ENCODE peak calls at places on chromosomes 13 and 19, in six cellular contexts. Y is IMR-90; K is stimulated activated CD4-positive, alpha-beta T cell treated with anti-CD3 and anti-CD28 coated beads, Interleukin-12 subunit alpha, Interleukin-12 subunit beta, amount 100 ng/mL, for 48 hours; F is HEK293T; D is A172; I is C1 segment of cervical spinal cord. J is an unnamed sample.

GRCh38 chr19:6066661-6067646 is 43.3 kb downstream of the RFX2 start:
- DNase-seq in Y (peak; percentile 86), K (no peak), D (peak; percentile 75), I (peak; percentile 39), F (peak; percentile 73), J (peak; percentile 73)

GRCh38 chr19:23956051-23956450 is 41.4 kb downstream of the ZNF726 start:
- DNase-seq in K (no peak), F (no peak), D (no peak), Y (no peak), I (no peak), J (no peak)

GRCh38 chr13:85665286-85665685 is 133.9 kb downstream of the SLITRK6 start:
- DNase-seq in Y (peak; percentile 82), D (no peak), K (no peak), I (no peak), F (no peak), J (no peak)

GRCh38 chr19:18058208-18059009 is 28.3 kb downstream of the IL12RB1 start:
- DNase-seq in D (peak; percentile 55), I (peak; percentile 64), K (peak; percentile 55), F (peak; percentile 87), Y (peak; percentile 65), J (peak; percentile 86)

GRCh38 chr13:113117335-113117872 is 5.2 kb upstream of the F10 start:
- DNase-seq in F (no peak), K (no peak), D (peak; percentile 32), I (no peak), Y (no peak), J (no peak)

GRCh38 chr13:54449922-54450321 is 1421.3 kb downstream of the OLFM4 start:
- DNase-seq in I (no peak), D (no peak), F (no peak), K (no peak), Y (no peak), J (no peak)

GRCh38 chr19:53068199-53068598 is 23.7 kb downstream of the ERVV-2 start:
- DNase-seq in D (no peak), K (no peak), I (no peak), Y (no peak), F (no peak), J (no peak)

GRCh38 chr19:5547881-5548280 is 19.9 kb downstream of the TINCR start:
- DNase-seq in D (peak; percentile 44), F (peak; percentile 70), K (no peak), Y (peak; percentile 51), I (no peak), J (peak; percentile 62)

GRCh38 chr13:50691176-50691681 is 152.3 kb downstream of the DLEU7 start:
- DNase-seq in K (no peak), F (no peak), D (no peak), I (no peak), Y (no peak), J (peak; percentile 65)

GRCh38 chr13:112741185-112741755 is 51.4 kb downstream of the ATP11A start:
- DNase-seq in D (no peak), Y (no peak), F (no peak), I (no peak), K (no peak), J (no peak)

GRCh38 chr19:23917856-23918255 is 3.2 kb downstream of the ZNF726 start:
- DNase-seq in I (no peak), D (no peak), F (no peak), K (no peak), Y (no peak), J (no peak)

GRCh38 chr13:84973661-84974060 is 825.6 kb downstream of the SLITRK6 start:
- DNase-seq in Y (no peak), F (no peak), K (no peak), D (no peak), I (no peak), J (no peak)

GRCh38 chr19:17488593-17489391 is 18.5 kb downstream of the SLC27A1 start:
- DNase-seq in Y (no peak), D (peak; percentile 46), K (peak; percentile 80), F (peak; percentile 92), I (no peak), J (peak; percentile 89)

GRCh38 chr13:81929988-81930387 is 1589.1 kb upstream of the SPRY2 start:
- DNase-seq in Y (no peak), I (no peak), D (peak; percentile 35), K (no peak), F (peak; percentile 58), J (peak; percentile 5)

GRCh38 chr13:72504026-72504925 is 223.2 kb downstream of the MZT1 start:
- DNase-seq in I (no peak), D (peak; percentile 57), K (no peak), Y (no peak), F (no peak), J (no peak)

GRCh38 chr13:109385161-109385560 is 401.2 kb downstream of the IRS2 start:
- DNase-seq in K (no peak), Y (peak; percentile 48), F (no peak), D (peak; percentile 33), I (no peak), J (peak; percentile 14)

GRCh38 chr13:31538067-31539042 is 201.0 kb upstream of the RXFP2 start:
- DNase-seq in D (peak; percentile 35), Y (peak; percentile 45), K (no peak), I (no peak), F (peak; percentile 59), J (peak; percentile 37)

GRCh38 chr19:13089139-13089856 is 13.4 kb downstream of the LYL1 start:
- DNase-seq in I (no peak), D (peak; percentile 22), Y (no peak), K (no peak), F (peak; percentile 55), J (no peak)

GRCh38 chr19:10009269-10009665 is 1.0 kb downstream of the COL5A3 start:
- DNase-seq in D (no peak), I (peak; percentile 2), F (peak; percentile 69), Y (peak; percentile 92), K (no peak), J (peak; percentile 91)

GRCh38 chr13:52650731-52651130 is 1.9 kb upstream of the SUGT1 start:
- DNase-seq in K (no peak), Y (no peak), D (no peak), F (no peak), I (no peak), J (no peak)

GRCh38 chr13:37448072-37448471 is 150.5 kb downstream of the POSTN start:
- DNase-seq in I (no peak), F (no peak), Y (peak; percentile 56), K (no peak), D (no peak), J (no peak)

GRCh38 chr13:70253834-70254233 is 145.6 kb upstream of the KLHL1 start:
- DNase-seq in D (no peak), I (no peak), Y (no peak), F (peak; percentile 42), K (no peak), J (no peak)

GRCh38 chr13:41455725-41456419 is 1.5 kb upstream of the RGCC start:
- DNase-seq in I (no peak), Y (no peak), F (no peak), K (no peak), D (no peak), J (no peak)

GRCh38 chr13:35720690-35721554 is 244.4 kb upstream of the MAB21L1 start:
- DNase-seq in D (peak; percentile 49), K (peak; percentile 8), F (peak; percentile 83), Y (peak; percentile 46), I (peak; percentile 11), J (peak; percentile 80)

GRCh38 chr13:38630780-38631179 is 56.1 kb upstream of the FREM2 start:
- DNase-seq in F (no peak), K (no peak), I (no peak), Y (peak; percentile 32), D (no peak), J (no peak)

GRCh38 chr13:98278068-98278619 is 101.1 kb upstream of the RNF113B start:
- DNase-seq in K (no peak), D (no peak), Y (no peak), I (no peak), F (no peak), J (no peak)

GRCh38 chr13:76965759-76966421 is 17.6 kb downstream of the ACOD1 start:
- DNase-seq in Y (peak; percentile 61), K (no peak), D (no peak), F (peak; percentile 63), I (peak; percentile 8), J (no peak)

GRCh38 chr13:71677114-71677513 is 189.9 kb downstream of the DACH1 start:
- DNase-seq in F (peak; percentile 69), D (no peak), Y (no peak), K (no peak), I (no peak), J (no peak)